ENCODE peak calls at places on chromosomes 4 and X, in four cellular contexts. One of them, this sample, is unnamed.

GRCh38 chr4:60588556-60588955 is 611.6 kb upstream of the ADGRL3 start:
- DNase-seq in HCT116: no peak
- DNase-seq in GM06990: no peak
- DNase-seq in kidney: no peak
- DNase-seq in this sample: no peak

GRCh38 chrX:68443155-68443868 is 10.0 kb upstream of the OPHN1 start:
- DNase-seq in HCT116: no peak
- DNase-seq in GM06990: no peak
- DNase-seq in kidney: no peak
- DNase-seq in this sample: no peak

GRCh38 chr4:42302348-42302747 is 94.9 kb upstream of the SHISA3 start:
- DNase-seq in kidney: no peak
- DNase-seq in GM06990: no peak
- DNase-seq in HCT116: peak; percentile 43
- DNase-seq in this sample: no peak

GRCh38 chr4:147638942-147639341 is 21.7 kb downstream of the TMEM184C start:
- DNase-seq in HCT116: no peak
- DNase-seq in kidney: no peak
- DNase-seq in GM06990: no peak
- DNase-seq in this sample: no peak

GRCh38 chrX:41528784-41529183 is 81.6 kb downstream of the NYX start:
- DNase-seq in kidney: no peak
- DNase-seq in GM06990: no peak
- DNase-seq in HCT116: no peak
- DNase-seq in this sample: no peak

GRCh38 chr4:146029939-146030710 is 91.5 kb upstream of the ZNF827 start:
- DNase-seq in HCT116: no peak
- DNase-seq in GM06990: peak; percentile 50
- DNase-seq in kidney: no peak
- DNase-seq in this sample: no peak

GRCh38 chrX:17459008-17459407 is 84.0 kb downstream of the NHS start:
- DNase-seq in GM06990: no peak
- DNase-seq in HCT116: no peak
- DNase-seq in kidney: no peak
- DNase-seq in this sample: no peak

GRCh38 chr4:138978600-138978999 is 37.0 kb upstream of the NOCT start:
- DNase-seq in HCT116: no peak
- DNase-seq in GM06990: no peak
- DNase-seq in kidney: no peak
- DNase-seq in this sample: no peak

GRCh38 chrX:27995611-27996010 is 14.4 kb upstream of the DCAF8L1 start:
- DNase-seq in HCT116: no peak
- DNase-seq in kidney: no peak
- DNase-seq in GM06990: no peak
- DNase-seq in this sample: no peak

GRCh38 chr4:45350438-45350837 is 624.1 kb upstream of the GNPDA2 start:
- DNase-seq in HCT116: no peak
- DNase-seq in kidney: no peak
- DNase-seq in GM06990: no peak
- DNase-seq in this sample: no peak

GRCh38 chr4:9988349-9988748 is 32.9 kb downstream of the SLC2A9 start:
- DNase-seq in GM06990: no peak
- DNase-seq in HCT116: no peak
- DNase-seq in kidney: no peak
- DNase-seq in this sample: no peak

GRCh38 chr4:14478504-14478903 is 523.8 kb upstream of the CPEB2 start:
- DNase-seq in HCT116: no peak
- DNase-seq in GM06990: no peak
- DNase-seq in kidney: peak; percentile 24
- DNase-seq in this sample: no peak

GRCh38 chrX:154711264-154711663 is 39.6 kb downstream of the GAB3 start:
- DNase-seq in GM06990: no peak
- DNase-seq in HCT116: no peak
- DNase-seq in kidney: no peak
- DNase-seq in this sample: no peak

GRCh38 chrX:154715825-154716224 is 35.1 kb downstream of the GAB3 start:
- DNase-seq in kidney: no peak
- DNase-seq in GM06990: no peak
- DNase-seq in HCT116: no peak
- DNase-seq in this sample: no peak

GRCh38 chrX:154712781-154713391 is 38.0 kb downstream of the GAB3 start:
- DNase-seq in kidney: no peak
- DNase-seq in HCT116: no peak
- DNase-seq in GM06990: peak; percentile 57
- DNase-seq in this sample: no peak

GRCh38 chrX:154717824-154718223 is 33.1 kb downstream of the GAB3 start:
- DNase-seq in kidney: no peak
- DNase-seq in HCT116: no peak
- DNase-seq in GM06990: no peak
- DNase-seq in this sample: no peak

DNA sequence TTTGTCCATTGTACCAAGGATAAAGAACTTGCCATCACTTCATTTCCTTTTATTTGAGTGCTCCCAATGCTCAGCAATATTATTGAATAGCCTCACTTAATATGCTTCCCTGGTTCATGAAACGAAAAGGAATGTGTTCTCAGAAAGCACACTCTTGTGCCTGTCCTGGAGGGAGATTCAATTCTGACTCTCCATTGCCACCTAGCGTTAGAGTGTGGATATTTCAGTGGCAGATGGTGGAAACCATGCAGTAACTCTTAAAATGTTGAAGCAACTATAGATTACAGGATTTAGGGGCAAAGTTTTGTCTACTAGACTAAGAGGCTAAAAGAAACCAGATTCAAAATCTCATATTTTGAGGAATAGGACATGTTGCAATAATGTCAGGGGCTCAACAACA is 36.0 kb downstream of the GAB3 start:
- DNase-seq in kidney: no peak
- DNase-seq in GM06990: no peak
- DNase-seq in HCT116: peak; percentile 23
- DNase-seq in this sample: no peak
- TF ChIP-seq CTCF in kidney: peak; percentile 68
- TF ChIP-seq CTCF in GM06990: peak; percentile 81
- TF ChIP-seq CTCF in HCT116: peak; percentile 63
- TF ChIP-seq CTCF in this sample: peak; percentile 65

DNA sequence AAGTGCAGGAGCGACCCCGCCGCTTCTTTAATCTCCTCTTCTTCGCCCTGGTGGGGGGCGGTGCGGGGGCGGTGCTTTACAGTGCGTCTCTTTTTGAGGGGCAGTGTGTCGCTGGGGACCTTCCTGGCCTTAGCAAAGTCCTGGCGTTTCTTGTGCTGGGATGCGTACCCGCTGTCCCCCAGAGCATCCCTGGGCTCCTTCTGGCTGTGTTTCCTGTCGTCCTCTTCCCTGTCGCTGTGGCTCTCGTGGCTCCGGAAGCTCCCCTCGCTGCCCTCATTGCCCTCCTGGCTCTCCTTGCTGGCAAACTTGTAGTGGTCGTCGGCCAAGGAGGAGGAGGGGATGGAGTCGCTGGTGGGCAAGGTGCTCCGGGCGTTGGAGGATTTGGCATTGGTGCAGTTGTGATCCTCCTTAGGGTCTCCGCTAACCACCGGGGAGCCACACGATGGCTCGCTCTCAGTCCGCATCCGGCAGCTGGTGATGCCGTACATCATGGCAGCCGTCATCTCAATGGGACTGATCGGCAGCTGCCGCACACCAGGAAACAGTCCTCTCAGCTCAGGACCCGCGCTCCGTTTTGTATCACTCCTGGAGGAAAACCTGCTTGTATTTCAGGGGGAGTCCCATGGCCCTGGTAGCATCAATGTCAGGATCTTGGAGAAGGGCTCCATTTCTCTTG is 30.4 kb upstream of the TMSB15A start:
- DNase-seq in HCT116: no peak
- DNase-seq in GM06990: peak; percentile 20
- DNase-seq in kidney: no peak
- DNase-seq in this sample: no peak
- H3K4me3 ChIP-seq in HCT116: no peak overlapping the region
- H3K4me3 ChIP-seq in GM06990: no peak overlapping the region
- H3K4me3 ChIP-seq in kidney: no peak overlapping the region
- H3K4me3 ChIP-seq in this sample: no peak overlapping the region

GRCh38 chr4:16199132-16199531 is 27.1 kb downstream of the TAPT1 start:
- DNase-seq in GM06990: no peak
- DNase-seq in HCT116: no peak
- DNase-seq in kidney: no peak
- DNase-seq in this sample: no peak
- TF ChIP-seq CTCF in GM06990: peak; percentile 41
- TF ChIP-seq CTCF in HCT116: peak; percentile 46
- TF ChIP-seq CTCF in kidney: peak; percentile 20
- TF ChIP-seq CTCF in this sample: peak; percentile 54

GRCh38 chr4:4507923-4508322 is 33.9 kb downstream of the STX18 start:
- DNase-seq in kidney: no peak
- DNase-seq in GM06990: no peak
- DNase-seq in HCT116: peak; percentile 12
- DNase-seq in this sample: no peak
- H3K4me3 ChIP-seq in kidney: no peak overlapping the region
- H3K4me3 ChIP-seq in GM06990: no peak overlapping the region
- H3K4me3 ChIP-seq in HCT116: no peak overlapping the region
- H3K4me3 ChIP-seq in this sample: peak overlapping the region; percentile 17

GRCh38 chrX:56783450-56783831 is 54.4 kb downstream of the NBDY start:
- DNase-seq in HCT116: no peak
- DNase-seq in GM06990: peak; percentile 79
- DNase-seq in kidney: peak; percentile 89
- DNase-seq in this sample: no peak
- TF ChIP-seq CTCF in HCT116: no peak
- TF ChIP-seq CTCF in GM06990: peak; percentile 34
- TF ChIP-seq CTCF in kidney: no peak
- TF ChIP-seq CTCF in this sample: no peak

DNA sequence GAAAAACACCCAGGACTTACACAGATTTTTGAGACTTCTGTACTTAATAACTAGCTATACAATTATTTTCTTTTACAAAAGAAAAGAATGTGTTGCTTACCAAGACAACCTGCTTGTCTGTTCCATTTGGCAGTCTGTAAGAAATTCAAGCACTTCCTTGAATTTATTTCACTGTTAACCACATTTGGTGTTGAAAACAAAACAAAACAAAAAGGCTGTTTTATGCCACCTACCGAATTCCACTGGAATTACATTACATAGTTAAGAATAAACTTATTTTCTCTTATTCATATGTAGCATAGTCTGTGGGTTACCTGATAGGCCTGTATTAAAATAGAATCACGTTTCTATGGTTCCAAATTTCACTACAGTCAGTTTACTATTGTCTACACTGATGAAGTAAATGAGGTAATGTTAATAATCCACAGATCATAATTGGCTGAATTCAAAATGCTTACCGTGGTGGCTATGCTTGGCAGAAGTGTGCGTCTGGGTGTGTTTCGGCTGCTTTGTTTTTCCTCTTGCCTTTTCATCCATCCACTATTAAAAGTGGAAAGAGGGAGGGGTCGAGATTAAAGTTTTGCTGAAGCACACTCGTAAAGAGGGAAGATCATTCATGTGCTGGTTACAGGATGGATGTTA is at the start of gene TLR1:
- DNase-seq in GM06990: peak; percentile 67
- DNase-seq in HCT116: peak; percentile 18
- DNase-seq in kidney: no peak
- DNase-seq in this sample: peak; percentile 17
- H3K4me3 ChIP-seq in GM06990: peak within 1 kb of the TSS; percentile 54
- H3K4me3 ChIP-seq in HCT116: no peak within 1 kb of the TSS
- H3K4me3 ChIP-seq in kidney: peak within 1 kb of the TSS; percentile 45
- H3K4me3 ChIP-seq in this sample: no peak within 1 kb of the TSS

GRCh38 chr4:67327245-67327860 is 217.9 kb downstream of the CENPC start:
- DNase-seq in GM06990: no peak
- DNase-seq in kidney: no peak
- DNase-seq in HCT116: peak; percentile 32
- DNase-seq in this sample: peak; percentile 41
- TF ChIP-seq CTCF in GM06990: peak; percentile 90
- TF ChIP-seq CTCF in kidney: peak; percentile 75
- TF ChIP-seq CTCF in HCT116: peak; percentile 21
- TF ChIP-seq CTCF in this sample: peak; percentile 86